ENCODE peak calls at places on chromosomes 4 and X, in six cellular contexts. N is thoracic aorta, H is A549, K is BJ, T is AG09309, X is progenitor cell of endocrine pancreas. W is an unnamed sample.

GRCh38 chr4:186622788-186623464 is 67.6 kb upstream of the MTNR1A start:
- DNase-seq in X (no peak), T (peak), K (peak), N (peak), H (no peak), W (peak)

GRCh38 chrX:15675490-15675921 is 10.9 kb upstream of the CLTRN start:
- DNase-seq in H (peak), K (no peak), X (peak), N (peak), T (peak), W (no peak)

GRCh38 chrX:144075432-144075831 is 191.6 kb downstream of the UBE2NL start:
- DNase-seq in H (no peak), T (no peak), K (no peak), X (no peak), N (no peak), W (no peak)

GRCh38 chr4:89305712-89306437 is 1.7 kb downstream of the GPRIN3 start:
- DNase-seq in X (no peak), H (peak), N (no peak), K (no peak), T (no peak), W (no peak)

GRCh38 chr4:42768125-42768748 is 111.3 kb upstream of the ATP8A1 start:
- DNase-seq in X (no peak), N (no peak), H (no peak), K (no peak), T (no peak), W (no peak)

GRCh38 chrX:119541188-119541587 is 24.0 kb downstream of the STEEP1 start:
- DNase-seq in H (peak), K (peak), X (no peak), T (peak), N (no peak), W (no peak)

GRCh38 chr4:151955721-151956340 is 195.0 kb upstream of the GATB start:
- DNase-seq in H (no peak), N (no peak), K (no peak), X (no peak), T (no peak), W (no peak)

GRCh38 chrX:12370444-12371089 is 232.3 kb downstream of the FRMPD4 start:
- DNase-seq in H (no peak), K (peak), N (no peak), T (peak), X (no peak), W (peak)

GRCh38 chr4:173505924-173506779 is 23.9 kb downstream of the HAND2 start:
- DNase-seq in T (no peak), N (no peak), H (peak), X (peak), K (no peak), W (no peak)

GRCh38 chrX:154748712-154749339 is 2.1 kb downstream of the GAB3 start:
- DNase-seq in N (no peak), H (peak), K (no peak), X (no peak), T (no peak), W (no peak)

GRCh38 chrX:153343674-153344073 is 9.7 kb downstream of the ZNF275 start:
- DNase-seq in K (no peak), H (no peak), X (no peak), T (no peak), N (no peak), W (no peak)

GRCh38 chr4:6905501-6905900 is 4.1 kb upstream of the TBC1D14 start:
- DNase-seq in H (no peak), N (no peak), K (no peak), T (no peak), X (no peak), W (no peak)

GRCh38 chrX:153639177-153640044 is 7.6 kb upstream of the DUSP9 start:
- DNase-seq in X (no peak), H (no peak), N (no peak), K (no peak), T (no peak), W (no peak)

GRCh38 chrX:115259238-115259875 is 25.5 kb upstream of the LRCH2 start:
- DNase-seq in N (no peak), K (peak), H (no peak), T (peak), X (no peak), W (no peak)

GRCh38 chr4:5857199-5857598 is 35.7 kb downstream of the CRMP1 start:
- DNase-seq in X (no peak), N (no peak), H (no peak), K (no peak), T (no peak), W (no peak)

GRCh38 chrX:130916636-130917422 is 13.8 kb upstream of the ENOX2 start:
- DNase-seq in H (peak), K (no peak), T (peak), N (no peak), X (peak), W (no peak)

GRCh38 chr4:69689530-69690111 is 36.6 kb upstream of the UGT2A1 start:
- DNase-seq in N (no peak), X (no peak), K (no peak), T (no peak), H (peak), W (no peak)

GRCh38 chr4:44578954-44579353 is 72.5 kb downstream of the YIPF7 start:
- DNase-seq in K (no peak), H (no peak), N (no peak), X (no peak), T (no peak), W (no peak)

GRCh38 chr4:7967501-7968261 is 28.0 kb upstream of the AFAP1 start:
- DNase-seq in N (no peak), K (no peak), X (no peak), T (no peak), H (no peak), W (no peak)

GRCh38 chr4:142218726-142219125 is 582.3 kb downstream of the IL15 start:
- DNase-seq in X (no peak), H (no peak), T (no peak), K (no peak), N (no peak), W (no peak)

GRCh38 chrX:73940893-73941470 is 363.0 kb upstream of the ZCCHC13 start:
- DNase-seq in N (no peak), H (no peak), K (no peak), X (no peak), T (no peak), W (no peak)

GRCh38 chrX:135463937-135464336 is 42.2 kb downstream of the SMIM10L2A start:
- DNase-seq in H (peak), N (no peak), X (no peak), K (no peak), T (no peak), W (no peak)

GRCh38 chrX:150547511-150548115 is 20.8 kb upstream of the MTM1 start:
- DNase-seq in X (peak), K (no peak), H (peak), T (no peak), N (peak), W (no peak)

GRCh38 chrX:154006965-154007364 is 12.7 kb downstream of the IRAK1 start:
- DNase-seq in H (no peak), X (no peak), T (no peak), K (no peak), N (no peak), W (no peak)

GRCh38 chrX:8201896-8202331 is 30.8 kb upstream of the VCX2 start:
- DNase-seq in X (no peak), N (no peak), H (no peak), K (no peak), T (no peak), W (no peak)

GRCh38 chrX:47562615-47563243 is 1.7 kb downstream of the ARAF start:
- DNase-seq in H (peak), T (no peak), N (no peak), X (no peak), K (no peak), W (no peak)

GRCh38 chr4:36613999-36614398 is 332.6 kb downstream of the DTHD1 start:
- DNase-seq in N (no peak), T (no peak), X (no peak), K (no peak), H (no peak), W (no peak)

GRCh38 chrX:66045894-66046293 is 6.0 kb upstream of the VSIG4 start:
- DNase-seq in T (no peak), N (no peak), X (no peak), K (no peak), H (no peak), W (no peak)

GRCh38 chr4:85756938-85757337 is 282.0 kb downstream of the ARHGAP24 start:
- DNase-seq in N (no peak), H (peak), K (no peak), T (no peak), X (no peak), W (no peak)
- TF ChIP-seq CTCF in N (no peak), H (peak), K (peak), T (peak), X (peak), W (peak)

GRCh38 chrX:134377537-134377936 is 82.4 kb upstream of the HPRT1 start:
- DNase-seq in T (no peak), N (no peak), K (no peak), H (peak), X (no peak), W (peak)
- TF ChIP-seq CTCF in T (peak), N (no peak), K (peak), H (peak), X (no peak), W (peak)

DNA sequence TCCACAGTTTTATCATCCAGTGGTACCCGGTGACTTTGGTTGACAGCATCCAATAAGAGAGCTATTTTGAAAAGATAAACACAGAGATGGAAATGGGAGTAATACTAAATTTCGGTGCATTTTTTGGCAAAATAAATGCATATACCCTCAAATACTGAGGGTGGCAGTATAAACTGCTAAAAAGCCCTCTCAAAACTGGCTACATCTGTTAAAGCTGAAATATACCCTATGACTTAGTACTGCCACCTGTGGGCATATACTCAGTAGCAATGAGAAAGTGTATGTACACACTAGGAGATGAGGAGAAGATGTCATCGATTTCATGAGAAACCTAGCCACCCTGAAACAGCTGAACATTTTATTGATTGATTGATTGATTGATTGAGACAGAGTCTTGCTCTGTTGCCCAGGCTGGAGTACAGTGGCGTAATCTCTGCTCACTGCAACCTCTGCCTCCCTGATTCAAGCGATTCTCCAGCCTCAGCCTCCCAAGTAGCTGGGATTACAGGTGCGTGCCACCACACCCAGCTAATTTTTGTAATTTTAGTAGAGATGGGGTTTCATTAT is 12.2 kb upstream of the TMEM128 start:
- DNase-seq in H (peak), N (no peak), X (no peak), T (peak), K (no peak), W (peak)
- TF ChIP-seq CTCF in H (peak), N (no peak), X (peak), T (peak), K (peak), W (peak)

DNA sequence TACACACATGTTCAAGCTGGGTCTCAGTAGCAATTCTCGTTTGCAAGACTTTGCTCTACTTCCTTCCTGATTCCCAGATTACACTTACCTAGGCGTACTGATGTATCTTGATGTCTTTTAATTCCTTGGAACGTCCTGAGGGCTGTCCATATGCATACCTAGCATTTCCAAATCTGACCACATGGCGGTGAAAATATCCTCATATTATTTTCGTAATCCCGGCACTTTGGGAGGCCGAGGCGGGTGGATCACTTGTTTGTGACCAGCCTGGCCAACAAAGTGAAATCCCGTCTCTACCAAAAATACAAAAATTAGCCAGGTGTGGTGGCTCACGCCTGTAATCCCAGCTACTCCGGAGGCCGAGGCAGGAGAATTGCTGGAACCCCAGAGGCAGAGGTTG is 1786.3 kb upstream of the TENM3 start:
- DNase-seq in K (no peak), T (no peak), H (peak), X (no peak), N (no peak), W (no peak)
- TF ChIP-seq CTCF in K (no peak), T (no peak), H (no peak), X (peak), N (no peak), W (no peak)

GRCh38 chr4:95835672-95836071 is 4.2 kb upstream of the PDHA2 start:
- DNase-seq in N (no peak), K (no peak), T (no peak), H (peak), X (no peak), W (no peak)
- TF ChIP-seq CTCF in N (no peak), K (no peak), T (no peak), H (no peak), X (peak), W (no peak)

DNA sequence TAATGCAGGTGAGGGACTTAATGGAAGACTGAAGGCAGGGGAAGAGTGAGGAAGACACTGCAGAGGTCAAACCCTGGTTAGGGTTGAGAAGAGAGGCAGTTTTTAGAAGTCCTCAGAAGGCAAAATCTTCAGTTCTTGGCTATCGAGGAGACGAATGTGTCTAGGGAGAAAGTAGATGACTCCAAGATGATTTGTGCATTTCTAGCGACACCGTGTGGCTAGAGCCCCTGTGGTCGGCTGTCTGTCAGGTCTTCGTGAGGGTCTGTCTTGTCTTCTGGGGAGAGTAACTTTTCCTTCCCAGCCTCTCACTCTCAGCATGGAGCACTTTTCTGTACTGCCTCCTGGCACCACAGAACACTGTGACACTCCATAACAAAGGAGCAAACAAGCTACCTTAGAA is 458.1 kb downstream of the STIM2 start:
- DNase-seq in T (peak), X (no peak), K (no peak), N (no peak), H (peak), W (peak)
- TF ChIP-seq CTCF in T (peak), X (peak), K (peak), N (peak), H (peak), W (peak)

DNA sequence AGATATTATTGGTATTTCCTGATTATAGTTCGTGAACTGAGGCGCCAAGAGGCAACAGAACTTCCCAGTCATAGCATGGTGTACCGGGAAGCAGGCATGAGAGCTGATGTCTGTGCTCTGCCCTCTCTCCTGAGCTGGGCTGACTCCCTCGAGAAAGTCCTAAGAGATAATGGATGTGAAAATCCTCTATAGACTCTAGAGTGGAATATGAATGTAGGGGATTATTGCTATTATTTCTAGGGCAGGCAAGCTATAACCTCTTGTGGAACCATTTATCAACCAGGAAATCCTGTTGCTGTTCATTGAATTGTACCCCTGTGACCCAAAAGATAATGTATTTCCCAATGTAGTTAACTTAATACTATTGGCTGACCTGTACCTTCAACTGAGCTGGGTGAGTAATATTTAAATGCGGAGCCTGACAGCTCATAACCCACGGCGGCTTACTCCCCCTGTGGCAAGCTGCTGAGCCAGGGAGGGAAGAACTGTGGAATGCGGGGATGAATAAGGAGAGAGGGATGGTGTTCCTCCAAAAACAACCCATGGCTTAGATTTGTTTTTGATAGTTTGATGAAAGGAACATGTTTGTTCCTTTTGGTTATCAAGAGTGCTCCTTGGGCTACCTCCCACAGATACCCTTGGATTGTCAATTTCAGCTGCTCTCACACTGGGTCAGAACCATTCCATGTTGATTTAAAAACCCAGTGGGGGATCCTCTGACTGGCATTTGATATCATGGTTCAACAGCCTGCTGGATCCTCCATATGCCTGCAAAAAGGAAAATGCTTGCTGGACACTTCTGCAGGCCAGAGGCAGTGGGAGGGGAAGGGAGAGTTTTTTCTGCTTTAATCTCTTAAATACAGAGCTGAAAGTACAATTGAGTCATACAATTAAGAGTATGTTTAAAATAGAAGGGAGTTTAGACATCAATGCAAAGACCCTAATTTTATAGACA is 339.0 kb upstream of the BOD1L1 start:
- DNase-seq in H (no peak), T (peak), N (no peak), K (no peak), X (no peak), W (no peak)
- TF ChIP-seq CTCF in H (no peak), T (peak), N (no peak), K (peak), X (no peak), W (peak)

DNA sequence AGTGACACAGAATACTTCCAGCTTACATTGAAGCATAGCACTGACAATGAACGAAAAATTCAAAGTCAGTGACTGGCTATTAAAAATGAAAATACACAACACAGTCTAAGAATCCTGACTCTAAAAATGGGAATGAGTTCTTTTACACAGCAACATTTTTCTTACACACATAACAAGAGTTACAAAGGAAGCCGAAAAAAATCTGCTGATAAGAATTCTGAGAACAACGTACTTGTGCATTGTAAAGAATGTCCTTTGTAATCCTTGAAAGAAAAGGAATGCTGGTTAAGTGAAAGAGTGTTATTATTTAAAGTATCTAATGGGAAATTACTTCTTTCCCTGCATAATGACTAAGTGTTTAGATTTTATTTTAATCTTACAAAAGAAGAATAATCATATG is 199.4 kb downstream of the PRDM5 start:
- DNase-seq in K (no peak), N (no peak), H (no peak), X (no peak), T (no peak), W (no peak)
- TF ChIP-seq CTCF in K (no peak), N (no peak), H (no peak), X (no peak), T (no peak), W (no peak)

GRCh38 chr4:41133619-41134018 is 80.7 kb downstream of the APBB2 start:
- DNase-seq in K (no peak), N (no peak), T (no peak), H (no peak), X (no peak), W (no peak)

GRCh38 chr4:41135761-41136160 is 78.6 kb downstream of the APBB2 start:
- DNase-seq in H (no peak), N (no peak), K (no peak), T (no peak), X (no peak), W (no peak)

GRCh38 chr4:41136456-41136855 is 77.9 kb downstream of the APBB2 start:
- DNase-seq in X (no peak), H (no peak), T (no peak), K (no peak), N (no peak), W (no peak)

GRCh38 chr4:41132055-41132683 is 82.2 kb downstream of the APBB2 start:
- DNase-seq in X (no peak), H (no peak), T (no peak), N (no peak), K (no peak), W (no peak)

GRCh38 chr4:41134581-41134980 is 79.8 kb downstream of the APBB2 start:
- DNase-seq in H (no peak), K (no peak), T (no peak), N (no peak), X (no peak), W (no peak)
- TF ChIP-seq CTCF in H (no peak), K (no peak), T (no peak), N (no peak), X (no peak), W (no peak)

W was measured in AG09319.